ENCODE peak calls at places on chromosomes 12 and 14, in six cellular contexts. One of them, this sample, is unnamed.
A peak's percentile ranks its signal among the peaks of the same experiment; 100 is the strongest.

GRCh38 chr12:124149287-124149686 is 145.6 kb upstream of the RFLNA start:
- DNase-seq in effector memory CD8-positive, alpha-beta T cell: no peak
- DNase-seq in G401: no peak
- DNase-seq in H54: no peak
- DNase-seq in progenitor cell of endocrine pancreas: no peak
- DNase-seq in activated CD4-positive, alpha-beta T cell treated with anti-CD3 and anti-CD28 coated beads, Interleukin-2, amount 50 U/mL, for 48 hours: no peak
- DNase-seq in this sample: no peak

GRCh38 chr12:46506961-46507360 is 134.4 kb upstream of the SLC38A2 start:
- DNase-seq in progenitor cell of endocrine pancreas: no peak
- DNase-seq in G401: no peak
- DNase-seq in effector memory CD8-positive, alpha-beta T cell: no peak
- DNase-seq in activated CD4-positive, alpha-beta T cell treated with anti-CD3 and anti-CD28 coated beads, Interleukin-2, amount 50 U/mL, for 48 hours: no peak
- DNase-seq in H54: no peak
- DNase-seq in this sample: no peak

GRCh38 chr12:41932470-41932991 is 212.1 kb downstream of the GXYLT1 start:
- DNase-seq in H54: no peak
- DNase-seq in effector memory CD8-positive, alpha-beta T cell: no peak
- DNase-seq in G401: peak; percentile 34
- DNase-seq in progenitor cell of endocrine pancreas: peak; percentile 32
- DNase-seq in activated CD4-positive, alpha-beta T cell treated with anti-CD3 and anti-CD28 coated beads, Interleukin-2, amount 50 U/mL, for 48 hours: peak; percentile 5
- DNase-seq in this sample: peak; percentile 46

GRCh38 chr14:78933948-78934524 is 763.9 kb downstream of the NRXN3 start:
- DNase-seq in progenitor cell of endocrine pancreas: no peak
- DNase-seq in effector memory CD8-positive, alpha-beta T cell: no peak
- DNase-seq in H54: no peak
- DNase-seq in G401: peak; percentile 57
- DNase-seq in activated CD4-positive, alpha-beta T cell treated with anti-CD3 and anti-CD28 coated beads, Interleukin-2, amount 50 U/mL, for 48 hours: no peak
- DNase-seq in this sample: no peak

GRCh38 chr12:85872497-85873091 is 1.5 kb upstream of the NTS start:
- DNase-seq in progenitor cell of endocrine pancreas: no peak
- DNase-seq in G401: peak; percentile 85
- DNase-seq in H54: no peak
- DNase-seq in activated CD4-positive, alpha-beta T cell treated with anti-CD3 and anti-CD28 coated beads, Interleukin-2, amount 50 U/mL, for 48 hours: no peak
- DNase-seq in effector memory CD8-positive, alpha-beta T cell: no peak
- DNase-seq in this sample: peak; percentile 9

GRCh38 chr14:99138999-99139865 is 132.8 kb downstream of the BCL11B start:
- DNase-seq in H54: no peak
- DNase-seq in progenitor cell of endocrine pancreas: no peak
- DNase-seq in effector memory CD8-positive, alpha-beta T cell: no peak
- DNase-seq in activated CD4-positive, alpha-beta T cell treated with anti-CD3 and anti-CD28 coated beads, Interleukin-2, amount 50 U/mL, for 48 hours: no peak
- DNase-seq in G401: no peak
- DNase-seq in this sample: no peak

GRCh38 chr14:77485901-77486678 is 12.5 kb downstream of the ISM2 start:
- DNase-seq in effector memory CD8-positive, alpha-beta T cell: no peak
- DNase-seq in H54: peak; percentile 90
- DNase-seq in activated CD4-positive, alpha-beta T cell treated with anti-CD3 and anti-CD28 coated beads, Interleukin-2, amount 50 U/mL, for 48 hours: no peak
- DNase-seq in G401: no peak
- DNase-seq in progenitor cell of endocrine pancreas: no peak
- DNase-seq in this sample: no peak

GRCh38 chr12:48004039-48004940 is at the start of gene COL2A1:
- DNase-seq in H54: no peak
- DNase-seq in progenitor cell of endocrine pancreas: peak; percentile 77
- DNase-seq in activated CD4-positive, alpha-beta T cell treated with anti-CD3 and anti-CD28 coated beads, Interleukin-2, amount 50 U/mL, for 48 hours: peak; percentile 46
- DNase-seq in G401: no peak
- DNase-seq in effector memory CD8-positive, alpha-beta T cell: no peak
- DNase-seq in this sample: no peak

GRCh38 chr12:67413577-67413976 is 144.4 kb downstream of the CAND1 start:
- DNase-seq in H54: no peak
- DNase-seq in progenitor cell of endocrine pancreas: no peak
- DNase-seq in G401: no peak
- DNase-seq in effector memory CD8-positive, alpha-beta T cell: no peak
- DNase-seq in activated CD4-positive, alpha-beta T cell treated with anti-CD3 and anti-CD28 coated beads, Interleukin-2, amount 50 U/mL, for 48 hours: no peak
- DNase-seq in this sample: no peak

GRCh38 chr14:32900602-32901001 is 38.1 kb upstream of the NPAS3 start:
- DNase-seq in activated CD4-positive, alpha-beta T cell treated with anti-CD3 and anti-CD28 coated beads, Interleukin-2, amount 50 U/mL, for 48 hours: no peak
- DNase-seq in progenitor cell of endocrine pancreas: no peak
- DNase-seq in G401: no peak
- DNase-seq in effector memory CD8-positive, alpha-beta T cell: no peak
- DNase-seq in H54: no peak
- DNase-seq in this sample: no peak

GRCh38 chr12:102009796-102010195 is 52.0 kb downstream of the WASHC3 start:
- DNase-seq in activated CD4-positive, alpha-beta T cell treated with anti-CD3 and anti-CD28 coated beads, Interleukin-2, amount 50 U/mL, for 48 hours: no peak
- DNase-seq in H54: no peak
- DNase-seq in G401: no peak
- DNase-seq in effector memory CD8-positive, alpha-beta T cell: no peak
- DNase-seq in progenitor cell of endocrine pancreas: no peak
- DNase-seq in this sample: peak; percentile 5

GRCh38 chr12:128258866-128259555 is 8.0 kb upstream of the TMEM132C start:
- DNase-seq in G401: peak; percentile 92
- DNase-seq in activated CD4-positive, alpha-beta T cell treated with anti-CD3 and anti-CD28 coated beads, Interleukin-2, amount 50 U/mL, for 48 hours: no peak
- DNase-seq in progenitor cell of endocrine pancreas: no peak
- DNase-seq in H54: no peak
- DNase-seq in effector memory CD8-positive, alpha-beta T cell: no peak
- DNase-seq in this sample: no peak

GRCh38 chr12:66010787-66011547 is 119.6 kb downstream of the LLPH start:
- DNase-seq in G401: no peak
- DNase-seq in activated CD4-positive, alpha-beta T cell treated with anti-CD3 and anti-CD28 coated beads, Interleukin-2, amount 50 U/mL, for 48 hours: no peak
- DNase-seq in progenitor cell of endocrine pancreas: no peak
- DNase-seq in effector memory CD8-positive, alpha-beta T cell: no peak
- DNase-seq in H54: no peak
- DNase-seq in this sample: no peak

GRCh38 chr12:75662501-75663159 is 151.2 kb upstream of the KRR1 start:
- DNase-seq in activated CD4-positive, alpha-beta T cell treated with anti-CD3 and anti-CD28 coated beads, Interleukin-2, amount 50 U/mL, for 48 hours: no peak
- DNase-seq in effector memory CD8-positive, alpha-beta T cell: no peak
- DNase-seq in progenitor cell of endocrine pancreas: no peak
- DNase-seq in G401: no peak
- DNase-seq in H54: no peak
- DNase-seq in this sample: peak; percentile 6

GRCh38 chr12:107775093-107775721 is 703 bp downstream of the ASCL4 start:
- DNase-seq in G401: no peak
- DNase-seq in H54: no peak
- DNase-seq in effector memory CD8-positive, alpha-beta T cell: no peak
- DNase-seq in activated CD4-positive, alpha-beta T cell treated with anti-CD3 and anti-CD28 coated beads, Interleukin-2, amount 50 U/mL, for 48 hours: no peak
- DNase-seq in progenitor cell of endocrine pancreas: peak; percentile 53
- DNase-seq in this sample: no peak

GRCh38 chr12:571795-572531 is 91.3 kb downstream of the NINJ2 start:
- DNase-seq in H54: peak; percentile 66
- DNase-seq in activated CD4-positive, alpha-beta T cell treated with anti-CD3 and anti-CD28 coated beads, Interleukin-2, amount 50 U/mL, for 48 hours: no peak
- DNase-seq in progenitor cell of endocrine pancreas: no peak
- DNase-seq in effector memory CD8-positive, alpha-beta T cell: no peak
- DNase-seq in G401: no peak
- DNase-seq in this sample: no peak

GRCh38 chr14:34623506-34623905 is 6.4 kb downstream of the SNX6 start:
- DNase-seq in G401: no peak
- DNase-seq in progenitor cell of endocrine pancreas: no peak
- DNase-seq in H54: peak; percentile 16
- DNase-seq in activated CD4-positive, alpha-beta T cell treated with anti-CD3 and anti-CD28 coated beads, Interleukin-2, amount 50 U/mL, for 48 hours: no peak
- DNase-seq in effector memory CD8-positive, alpha-beta T cell: no peak
- DNase-seq in this sample: no peak

GRCh38 chr12:30622509-30622908 is 73.2 kb downstream of the IPO8 start:
- DNase-seq in activated CD4-positive, alpha-beta T cell treated with anti-CD3 and anti-CD28 coated beads, Interleukin-2, amount 50 U/mL, for 48 hours: no peak
- DNase-seq in effector memory CD8-positive, alpha-beta T cell: no peak
- DNase-seq in G401: no peak
- DNase-seq in progenitor cell of endocrine pancreas: no peak
- DNase-seq in H54: no peak
- DNase-seq in this sample: peak; percentile 17

GRCh38 chr14:69643430-69644200 is 32.2 kb downstream of the SUSD6 start:
- DNase-seq in H54: peak; percentile 38
- DNase-seq in G401: peak; percentile 92
- DNase-seq in activated CD4-positive, alpha-beta T cell treated with anti-CD3 and anti-CD28 coated beads, Interleukin-2, amount 50 U/mL, for 48 hours: peak; percentile 77
- DNase-seq in effector memory CD8-positive, alpha-beta T cell: no peak
- DNase-seq in progenitor cell of endocrine pancreas: no peak
- DNase-seq in this sample: no peak

GRCh38 chr12:39375206-39375808 is 67.6 kb downstream of the KIF21A start:
- DNase-seq in G401: no peak
- DNase-seq in progenitor cell of endocrine pancreas: no peak
- DNase-seq in H54: no peak
- DNase-seq in effector memory CD8-positive, alpha-beta T cell: no peak
- DNase-seq in activated CD4-positive, alpha-beta T cell treated with anti-CD3 and anti-CD28 coated beads, Interleukin-2, amount 50 U/mL, for 48 hours: no peak
- DNase-seq in this sample: no peak

GRCh38 chr14:98227000-98227726 is 1044.8 kb downstream of the BCL11B start:
- DNase-seq in progenitor cell of endocrine pancreas: no peak
- DNase-seq in G401: no peak
- DNase-seq in effector memory CD8-positive, alpha-beta T cell: no peak
- DNase-seq in activated CD4-positive, alpha-beta T cell treated with anti-CD3 and anti-CD28 coated beads, Interleukin-2, amount 50 U/mL, for 48 hours: peak; percentile 79
- DNase-seq in H54: no peak
- DNase-seq in this sample: peak; percentile 52

GRCh38 chr14:55949708-55950107 is 168.5 kb upstream of the PELI2 start:
- DNase-seq in progenitor cell of endocrine pancreas: no peak
- DNase-seq in H54: no peak
- DNase-seq in G401: no peak
- DNase-seq in activated CD4-positive, alpha-beta T cell treated with anti-CD3 and anti-CD28 coated beads, Interleukin-2, amount 50 U/mL, for 48 hours: no peak
- DNase-seq in effector memory CD8-positive, alpha-beta T cell: no peak
- DNase-seq in this sample: no peak

GRCh38 chr12:45388545-45388944 is 172.7 kb downstream of the ANO6 start:
- DNase-seq in H54: no peak
- DNase-seq in activated CD4-positive, alpha-beta T cell treated with anti-CD3 and anti-CD28 coated beads, Interleukin-2, amount 50 U/mL, for 48 hours: no peak
- DNase-seq in progenitor cell of endocrine pancreas: no peak
- DNase-seq in G401: peak; percentile 19
- DNase-seq in effector memory CD8-positive, alpha-beta T cell: no peak
- DNase-seq in this sample: no peak

GRCh38 chr12:67320614-67321305 is 51.6 kb downstream of the CAND1 start:
- DNase-seq in H54: no peak
- DNase-seq in activated CD4-positive, alpha-beta T cell treated with anti-CD3 and anti-CD28 coated beads, Interleukin-2, amount 50 U/mL, for 48 hours: no peak
- DNase-seq in progenitor cell of endocrine pancreas: no peak
- DNase-seq in effector memory CD8-positive, alpha-beta T cell: no peak
- DNase-seq in G401: no peak
- DNase-seq in this sample: no peak

GRCh38 chr12:7369274-7369729 is 65.4 kb downstream of the ACSM4 start:
- DNase-seq in activated CD4-positive, alpha-beta T cell treated with anti-CD3 and anti-CD28 coated beads, Interleukin-2, amount 50 U/mL, for 48 hours: no peak
- DNase-seq in H54: no peak
- DNase-seq in effector memory CD8-positive, alpha-beta T cell: no peak
- DNase-seq in G401: peak; percentile 1
- DNase-seq in progenitor cell of endocrine pancreas: no peak
- DNase-seq in this sample: peak; percentile 44

GRCh38 chr14:94423465-94424056 is 29.0 kb downstream of the SERPINA11 start:
- DNase-seq in G401: peak; percentile 50
- DNase-seq in H54: peak; percentile 60
- DNase-seq in activated CD4-positive, alpha-beta T cell treated with anti-CD3 and anti-CD28 coated beads, Interleukin-2, amount 50 U/mL, for 48 hours: peak; percentile 73
- DNase-seq in effector memory CD8-positive, alpha-beta T cell: no peak
- DNase-seq in progenitor cell of endocrine pancreas: peak; percentile 58
- DNase-seq in this sample: peak; percentile 10

GRCh38 chr14:76924363-76925151 is 98.3 kb downstream of the LRRC74A start:
- DNase-seq in activated CD4-positive, alpha-beta T cell treated with anti-CD3 and anti-CD28 coated beads, Interleukin-2, amount 50 U/mL, for 48 hours: no peak
- DNase-seq in H54: no peak
- DNase-seq in G401: peak; percentile 63
- DNase-seq in progenitor cell of endocrine pancreas: peak; percentile 40
- DNase-seq in effector memory CD8-positive, alpha-beta T cell: peak; percentile 23
- DNase-seq in this sample: no peak

GRCh38 chr12:113159937-113160336 is 10.4 kb downstream of the CFAP73 start:
- DNase-seq in activated CD4-positive, alpha-beta T cell treated with anti-CD3 and anti-CD28 coated beads, Interleukin-2, amount 50 U/mL, for 48 hours: no peak
- DNase-seq in effector memory CD8-positive, alpha-beta T cell: no peak
- DNase-seq in progenitor cell of endocrine pancreas: no peak
- DNase-seq in H54: no peak
- DNase-seq in G401: no peak
- DNase-seq in this sample: no peak

GRCh38 chr12:114238808-114239207 is 167.1 kb downstream of the TBX5 start:
- DNase-seq in effector memory CD8-positive, alpha-beta T cell: no peak
- DNase-seq in H54: no peak
- DNase-seq in progenitor cell of endocrine pancreas: no peak
- DNase-seq in activated CD4-positive, alpha-beta T cell treated with anti-CD3 and anti-CD28 coated beads, Interleukin-2, amount 50 U/mL, for 48 hours: no peak
- DNase-seq in G401: no peak
- DNase-seq in this sample: no peak

GRCh38 chr12:57726884-57727757 is 11.4 kb downstream of the AGAP2 start:
- DNase-seq in effector memory CD8-positive, alpha-beta T cell: no peak
- DNase-seq in G401: peak; percentile 38
- DNase-seq in activated CD4-positive, alpha-beta T cell treated with anti-CD3 and anti-CD28 coated beads, Interleukin-2, amount 50 U/mL, for 48 hours: no peak
- DNase-seq in progenitor cell of endocrine pancreas: peak; percentile 57
- DNase-seq in H54: no peak
- DNase-seq in this sample: no peak

GRCh38 chr12:50566066-50566465 is 61.3 kb downstream of the DIP2B start:
- DNase-seq in H54: no peak
- DNase-seq in G401: peak; percentile 71
- DNase-seq in progenitor cell of endocrine pancreas: no peak
- DNase-seq in effector memory CD8-positive, alpha-beta T cell: no peak
- DNase-seq in activated CD4-positive, alpha-beta T cell treated with anti-CD3 and anti-CD28 coated beads, Interleukin-2, amount 50 U/mL, for 48 hours: no peak
- DNase-seq in this sample: no peak

GRCh38 chr14:81296263-81296923 is 75.6 kb upstream of the GTF2A1 start:
- DNase-seq in G401: no peak
- DNase-seq in progenitor cell of endocrine pancreas: no peak
- DNase-seq in activated CD4-positive, alpha-beta T cell treated with anti-CD3 and anti-CD28 coated beads, Interleukin-2, amount 50 U/mL, for 48 hours: no peak
- DNase-seq in H54: no peak
- DNase-seq in effector memory CD8-positive, alpha-beta T cell: no peak
- DNase-seq in this sample: no peak

GRCh38 chr12:110921262-110921661 is 883 bp upstream of the MYL2 start:
- DNase-seq in activated CD4-positive, alpha-beta T cell treated with anti-CD3 and anti-CD28 coated beads, Interleukin-2, amount 50 U/mL, for 48 hours: no peak
- DNase-seq in progenitor cell of endocrine pancreas: no peak
- DNase-seq in effector memory CD8-positive, alpha-beta T cell: no peak
- DNase-seq in G401: no peak
- DNase-seq in H54: peak; percentile 84
- DNase-seq in this sample: no peak

GRCh38 chr14:99672506-99673327 is 11.4 kb upstream of the CYP46A1 start:
- DNase-seq in effector memory CD8-positive, alpha-beta T cell: peak; percentile 24
- DNase-seq in G401: no peak
- DNase-seq in activated CD4-positive, alpha-beta T cell treated with anti-CD3 and anti-CD28 coated beads, Interleukin-2, amount 50 U/mL, for 48 hours: no peak
- DNase-seq in H54: peak; percentile 55
- DNase-seq in progenitor cell of endocrine pancreas: no peak
- DNase-seq in this sample: no peak

GRCh38 chr12:117209626-117210025 is 19.4 kb upstream of the FBXO21 start:
- DNase-seq in H54: no peak
- DNase-seq in G401: no peak
- DNase-seq in progenitor cell of endocrine pancreas: no peak
- DNase-seq in effector memory CD8-positive, alpha-beta T cell: no peak
- DNase-seq in activated CD4-positive, alpha-beta T cell treated with anti-CD3 and anti-CD28 coated beads, Interleukin-2, amount 50 U/mL, for 48 hours: no peak
- DNase-seq in this sample: no peak

GRCh38 chr14:52840916-52841315 is 49.5 kb upstream of the GNPNAT1 start:
- DNase-seq in progenitor cell of endocrine pancreas: no peak
- DNase-seq in H54: peak; percentile 25
- DNase-seq in effector memory CD8-positive, alpha-beta T cell: no peak
- DNase-seq in activated CD4-positive, alpha-beta T cell treated with anti-CD3 and anti-CD28 coated beads, Interleukin-2, amount 50 U/mL, for 48 hours: no peak
- DNase-seq in G401: no peak
- DNase-seq in this sample: no peak

GRCh38 chr14:22383515-22384166 is 205.4 kb downstream of the DAD1 start:
- DNase-seq in effector memory CD8-positive, alpha-beta T cell: no peak
- DNase-seq in H54: no peak
- DNase-seq in activated CD4-positive, alpha-beta T cell treated with anti-CD3 and anti-CD28 coated beads, Interleukin-2, amount 50 U/mL, for 48 hours: no peak
- DNase-seq in progenitor cell of endocrine pancreas: no peak
- DNase-seq in G401: no peak
- DNase-seq in this sample: peak; percentile 73

GRCh38 chr12:29908154-29908553 is 124.4 kb upstream of the TMTC1 start:
- DNase-seq in progenitor cell of endocrine pancreas: no peak
- DNase-seq in G401: no peak
- DNase-seq in H54: no peak
- DNase-seq in activated CD4-positive, alpha-beta T cell treated with anti-CD3 and anti-CD28 coated beads, Interleukin-2, amount 50 U/mL, for 48 hours: no peak
- DNase-seq in effector memory CD8-positive, alpha-beta T cell: no peak
- DNase-seq in this sample: no peak

GRCh38 chr14:91114079-91115065 is 499 bp downstream of the DGLUCY start:
- DNase-seq in activated CD4-positive, alpha-beta T cell treated with anti-CD3 and anti-CD28 coated beads, Interleukin-2, amount 50 U/mL, for 48 hours: peak; percentile 74
- DNase-seq in progenitor cell of endocrine pancreas: peak; percentile 59
- DNase-seq in H54: peak; percentile 61
- DNase-seq in effector memory CD8-positive, alpha-beta T cell: peak; percentile 46
- DNase-seq in G401: peak; percentile 74
- DNase-seq in this sample: peak; percentile 83

This sample was measured in GM06990.